ENCODE peak calls at places on chromosomes 12 and 14, in eight cellular contexts. V is OCI-LY7, R is fibroblast of mammary gland, X is esophagus squamous epithelium, C is neural crest cell, I is LNCaP clone FGC, A is cardiac fibroblast, Q is cardiac muscle cell. W is an unnamed sample.

GRCh38 chr14:95495538-95496025 is 20.9 kb downstream of the SYNE3 start:
- DNase-seq in R (no peak), V (peak; percentile 87), Q (no peak), C (no peak), I (no peak), X (no peak), A (no peak), W (no peak)

GRCh38 chr14:38171197-38171596 is 36.5 kb upstream of the SSTR1 start:
- DNase-seq in C (no peak), X (no peak), V (no peak), Q (no peak), I (no peak), R (peak; percentile 39), A (no peak), W (peak; percentile 29)

GRCh38 chr14:60151715-60152114 is 13.5 kb downstream of the DHRS7 start:
- DNase-seq in X (peak; percentile 30), Q (no peak), V (peak; percentile 78), I (peak; percentile 95), R (peak; percentile 93), C (no peak), A (peak; percentile 84), W (no peak)

GRCh38 chr14:91338369-91338768 is 79.3 kb downstream of the CCDC88C start:
- DNase-seq in A (peak; percentile 42), C (no peak), V (no peak), R (no peak), Q (no peak), I (no peak), X (no peak), W (no peak)

GRCh38 chr12:114018669-114019068 is 52.5 kb upstream of the RBM19 start:
- DNase-seq in Q (no peak), I (peak; percentile 82), A (peak; percentile 4), X (no peak), R (peak; percentile 61), C (no peak), V (no peak), W (no peak)

GRCh38 chr14:64766430-64767151 is 62.4 kb downstream of the PLEKHG3 start:
- DNase-seq in V (no peak), C (no peak), A (no peak), R (no peak), Q (no peak), X (no peak), I (no peak), W (no peak)

GRCh38 chr12:131211279-131211938 is 257.7 kb downstream of the ADGRD1 start:
- DNase-seq in R (no peak), A (no peak), Q (no peak), X (no peak), V (no peak), C (no peak), I (no peak), W (no peak)

GRCh38 chr12:105109465-105110212 is 2.1 kb downstream of the WASHC4 start:
- DNase-seq in R (peak; percentile 27), V (peak; percentile 67), Q (no peak), I (no peak), A (peak; percentile 24), C (no peak), X (no peak), W (no peak)

GRCh38 chr12:54030889-54031860 is 1.7 kb upstream of the HOXC5 start:
- DNase-seq in X (no peak), I (no peak), R (peak; percentile 94), V (no peak), A (peak; percentile 32), Q (peak; percentile 43), C (no peak), W (no peak)

GRCh38 chr12:29732211-29732992 is 51.3 kb downstream of the TMTC1 start:
- DNase-seq in X (no peak), C (no peak), A (peak; percentile 62), I (peak; percentile 77), Q (no peak), R (no peak), V (no peak), W (no peak)

GRCh38 chr12:5716221-5716620 is 228.8 kb downstream of the ANO2 start:
- DNase-seq in Q (no peak), C (no peak), V (no peak), A (no peak), R (no peak), X (no peak), I (no peak), W (no peak)

GRCh38 chr12:24066865-24067264 is 117.4 kb upstream of the SOX5 start:
- DNase-seq in R (peak; percentile 88), Q (no peak), A (peak; percentile 76), C (no peak), V (no peak), I (no peak), X (no peak), W (no peak)

GRCh38 chr12:32671930-32672785 is 6.9 kb upstream of the DNM1L start:
- DNase-seq in Q (peak; percentile 55), V (peak; percentile 89), I (peak; percentile 57), X (no peak), C (peak; percentile 30), A (peak; percentile 90), R (peak; percentile 92), W (peak; percentile 55)

GRCh38 chr14:68824517-68825347 is 31.9 kb upstream of the ZFP36L1 start:
- DNase-seq in R (peak; percentile 79), A (peak; percentile 77), I (peak; percentile 42), C (peak; percentile 90), Q (peak; percentile 87), V (peak; percentile 65), X (no peak), W (peak; percentile 91)

GRCh38 chr12:110107369-110108281 is 16.5 kb upstream of the IFT81 start:
- DNase-seq in C (no peak), I (no peak), R (peak; percentile 99), X (no peak), Q (no peak), V (no peak), A (peak; percentile 93), W (peak; percentile 51)

GRCh38 chr14:88129306-88130056 is 124.5 kb downstream of the GPR65 start:
- DNase-seq in C (no peak), V (no peak), X (no peak), I (no peak), A (peak; percentile 90), Q (peak; percentile 10), R (peak; percentile 97), W (no peak)
- TF ChIP-seq CTCF in C (no peak), V (no peak), X (no peak), I (peak; percentile 22), A (peak; percentile 6), Q (peak; percentile 43), R (peak; percentile 34), W (peak; percentile 2)

GRCh38 chr12:85422766-85423165 is 142.7 kb downstream of the ALX1 start:
- DNase-seq in A (no peak), C (no peak), X (no peak), Q (no peak), V (no peak), R (no peak), I (no peak), W (no peak)

GRCh38 chr12:85425349-85425612 is 145.3 kb downstream of the ALX1 start:
- DNase-seq in V (no peak), R (no peak), Q (no peak), A (no peak), C (no peak), I (no peak), X (no peak), W (no peak)

GRCh38 chr12:85425926-85426325 is 145.9 kb downstream of the ALX1 start:
- DNase-seq in X (no peak), I (no peak), R (no peak), V (no peak), A (no peak), C (no peak), Q (no peak), W (no peak)

GRCh38 chr12:85423947-85424346 is 143.9 kb downstream of the ALX1 start:
- DNase-seq in V (peak; percentile 21), X (no peak), R (no peak), C (no peak), A (no peak), Q (no peak), I (no peak), W (no peak)

DNA sequence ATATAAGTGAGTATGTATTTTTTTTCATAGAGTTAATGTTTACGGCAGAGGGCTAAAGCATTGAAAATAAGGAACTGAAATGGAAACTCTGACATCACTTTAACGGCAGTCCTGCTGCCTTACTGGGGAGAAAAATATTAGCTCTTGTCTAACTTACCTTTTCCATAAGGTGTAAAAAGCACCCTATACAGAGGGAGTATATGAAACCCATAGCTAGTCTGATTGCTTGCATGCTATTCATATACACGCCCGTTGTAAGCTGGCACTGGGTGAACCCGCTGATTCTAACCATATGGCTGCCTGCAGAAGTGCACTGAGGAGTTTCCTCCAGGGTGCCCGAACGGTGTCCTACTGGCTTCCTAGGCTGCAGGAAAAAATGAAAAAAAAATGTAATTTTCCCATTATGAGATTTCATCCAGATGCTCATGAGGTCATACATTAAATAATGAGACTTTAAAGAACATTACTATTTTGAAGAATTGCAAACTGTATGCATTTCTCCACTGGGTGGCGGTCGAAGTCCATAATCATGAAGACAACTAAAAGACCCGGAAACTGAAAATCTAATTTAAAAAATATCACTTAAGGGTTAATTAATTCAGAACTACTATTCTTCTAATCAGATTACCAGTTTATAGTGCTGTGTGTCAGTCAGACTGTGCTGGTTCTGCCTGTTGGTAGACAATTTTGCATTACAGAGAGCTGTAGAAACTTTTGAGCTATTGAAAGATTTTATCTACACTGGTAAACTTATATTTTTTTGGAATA is 144.7 kb downstream of the ALX1 start:
- DNase-seq in A (peak; percentile 36), C (peak; percentile 18), X (no peak), Q (peak; percentile 47), R (peak; percentile 19), I (no peak), V (peak; percentile 70), W (no peak)
- TF ChIP-seq CTCF in A (peak; percentile 44), C (peak; percentile 68), X (peak; percentile 37), Q (peak; percentile 56), R (peak; percentile 33), I (peak; percentile 55), V (peak; percentile 96), W (no peak)

GRCh38 chr14:54771411-54772027 is 131.1 kb downstream of the GCH1 start:
- DNase-seq in A (no peak), R (no peak), I (no peak), C (no peak), Q (no peak), V (no peak), X (no peak), W (no peak)

GRCh38 chr14:54772451-54772881 is 130.2 kb downstream of the GCH1 start:
- DNase-seq in X (no peak), V (no peak), I (no peak), C (no peak), R (peak; percentile 68), A (peak; percentile 57), Q (no peak), W (no peak)

GRCh38 chr14:54768501-54768900 is 134.1 kb downstream of the GCH1 start:
- DNase-seq in Q (no peak), X (no peak), A (no peak), C (no peak), R (peak; percentile 2), V (no peak), I (no peak), W (no peak)

GRCh38 chr14:54767450-54767849 is 135.2 kb downstream of the GCH1 start:
- DNase-seq in C (no peak), R (no peak), I (no peak), V (no peak), A (no peak), Q (no peak), X (no peak), W (no peak)

GRCh38 chr14:54769955-54770863 is 132.4 kb downstream of the GCH1 start:
- DNase-seq in Q (peak; percentile 73), X (no peak), V (no peak), A (no peak), R (no peak), C (no peak), I (no peak), W (no peak)
- TF ChIP-seq CTCF in Q (no peak), X (no peak), V (no peak), A (no peak), R (no peak), C (no peak), I (no peak), W (no peak)

GRCh38 chr12:116773276-116773731 is 35.2 kb downstream of the RNFT2 start:
- DNase-seq in V (peak; percentile 27), C (no peak), I (peak; percentile 89), X (no peak), A (no peak), R (peak; percentile 15), Q (no peak), W (no peak)
- TF ChIP-seq CTCF in V (peak; percentile 43), C (no peak), I (peak; percentile 32), X (no peak), A (peak; percentile 1), R (no peak), Q (peak; percentile 4), W (peak; percentile 12)

W was measured in WERI-Rb-1.